ENCODE peak calls at places on chromosomes 4 and X, in eight cellular contexts. X is HEK293T; C is amniotic stem cell; P is activated CD8-positive, alpha-beta memory T cell treated with anti-CD3 and anti-CD28 coated beads for 48 hours; M is RPMI7951; B is EL; U is fibroblast of the conjunctiva; W is epithelial cell of proximal tubule. N is an unnamed sample.

GRCh38 chr4:113584407-113585150 is 177.0 kb downstream of the CAMK2D start:
- DNase-seq in X (peak; percentile 43), C (peak; percentile 47), P (no peak), M (peak; percentile 58), B (peak; percentile 75), U (peak; percentile 35), W (no peak), N (no peak)

GRCh38 chrX:71492086-71493065 is 40.5 kb upstream of the OGT start:
- DNase-seq in X (no peak), C (no peak), P (peak; percentile 19), M (peak; percentile 9), B (peak; percentile 47), U (no peak), W (no peak), N (no peak)

GRCh38 chr4:136078971-136079370 is 1453.3 kb downstream of the PCDH18 start:
- DNase-seq in X (no peak), C (no peak), P (no peak), M (no peak), B (peak; percentile 2), U (no peak), W (no peak), N (no peak)

GRCh38 chr4:105670684-105671083 is 37.8 kb downstream of the INTS12 start:
- DNase-seq in X (no peak), C (no peak), P (no peak), M (no peak), B (no peak), U (no peak), W (no peak), N (no peak)

GRCh38 chr4:37473807-37474206 is 212.4 kb downstream of the RELL1 start:
- DNase-seq in X (no peak), C (no peak), P (no peak), M (no peak), B (no peak), U (no peak), W (no peak), N (no peak)

GRCh38 chrX:20471483-20471882 is 204.8 kb upstream of the RPS6KA3 start:
- DNase-seq in X (no peak), C (no peak), P (no peak), M (no peak), B (no peak), U (no peak), W (no peak), N (no peak)

GRCh38 chr4:26197018-26197779 is 123.6 kb upstream of the RBPJ start:
- DNase-seq in X (no peak), C (peak; percentile 63), P (no peak), M (peak; percentile 99), B (peak; percentile 98), U (peak; percentile 90), W (peak; percentile 71), N (no peak)

GRCh38 chrX:117895418-117895817 is 221.2 kb downstream of the KLHL13 start:
- DNase-seq in X (no peak), C (no peak), P (no peak), M (no peak), B (no peak), U (no peak), W (no peak), N (no peak)

GRCh38 chr4:133668061-133668851 is 519.2 kb downstream of the PCDH10 start:
- DNase-seq in X (no peak), C (no peak), P (no peak), M (no peak), B (no peak), U (no peak), W (no peak), N (no peak)

GRCh38 chr4:138192113-138192512 is 50.0 kb downstream of the SLC7A11 start:
- DNase-seq in X (no peak), C (no peak), P (no peak), M (peak; percentile 26), B (peak; percentile 48), U (no peak), W (no peak), N (no peak)

GRCh38 chrX:38627683-38628082 is 66.3 kb downstream of the TSPAN7 start:
- DNase-seq in X (peak; percentile 58), C (no peak), P (no peak), M (peak; percentile 48), B (peak; percentile 8), U (no peak), W (no peak), N (no peak)

GRCh38 chr4:47686294-47686872 is 151.5 kb downstream of the CORIN start:
- DNase-seq in X (peak; percentile 44), C (no peak), P (peak; percentile 28), M (peak; percentile 29), B (peak; percentile 45), U (peak; percentile 22), W (no peak), N (no peak)

GRCh38 chr4:8723222-8723980 is 130.8 kb downstream of the CPZ start:
- DNase-seq in X (no peak), C (no peak), P (no peak), M (no peak), B (no peak), U (no peak), W (no peak), N (peak; percentile 8)

GRCh38 chrX:154749856-154750255 is 1.0 kb downstream of the GAB3 start:
- DNase-seq in X (no peak), C (no peak), P (no peak), M (no peak), B (no peak), U (no peak), W (no peak), N (no peak)

GRCh38 chrX:109382332-109382731 is 99.6 kb downstream of the GUCY2F start:
- DNase-seq in X (no peak), C (no peak), P (no peak), M (no peak), B (no peak), U (no peak), W (no peak), N (no peak)

GRCh38 chr4:56183344-56183959 is 203.8 kb downstream of the AASDH start:
- DNase-seq in X (no peak), C (no peak), P (no peak), M (no peak), B (no peak), U (no peak), W (no peak), N (no peak)

GRCh38 chr4:168076989-168077725 is 15.2 kb upstream of the ANXA10 start:
- DNase-seq in X (peak; percentile 55), C (peak; percentile 25), P (peak; percentile 4), M (peak; percentile 48), B (peak; percentile 60), U (peak; percentile 65), W (peak; percentile 12), N (peak; percentile 23)

GRCh38 chrX:132258509-132258908 is 39.3 kb upstream of the RAP2C start:
- DNase-seq in X (no peak), C (no peak), P (no peak), M (no peak), B (no peak), U (no peak), W (no peak), N (no peak)

GRCh38 chrX:88244066-88244465 is 503.0 kb upstream of the CPXCR1 start:
- DNase-seq in X (no peak), C (no peak), P (no peak), M (no peak), B (no peak), U (no peak), W (no peak), N (no peak)

GRCh38 chr4:108620933-108621905 is 843 bp downstream of the RPL34 start:
- DNase-seq in X (no peak), C (no peak), P (no peak), M (no peak), B (no peak), U (no peak), W (no peak), N (no peak)

GRCh38 chr4:156977435-156978160 is 6.0 kb upstream of the PDGFC start:
- DNase-seq in X (no peak), C (no peak), P (no peak), M (peak; percentile 88), B (peak; percentile 95), U (peak; percentile 79), W (no peak), N (no peak)

GRCh38 chr4:1932736-1933135 is 61.5 kb downstream of the NSD2 start:
- DNase-seq in X (no peak), C (no peak), P (no peak), M (no peak), B (no peak), U (no peak), W (no peak), N (no peak)

GRCh38 chrX:87299563-87300160 is 217.9 kb upstream of the KLHL4 start:
- DNase-seq in X (peak; percentile 5), C (no peak), P (no peak), M (peak; percentile 3), B (peak; percentile 0), U (no peak), W (no peak), N (no peak)

GRCh38 chr4:98006814-98007412 is 136.4 kb downstream of the STPG2 start:
- DNase-seq in X (no peak), C (no peak), P (no peak), M (no peak), B (no peak), U (no peak), W (no peak), N (no peak)

GRCh38 chrX:110311437-110312230 is 6.3 kb downstream of the AMMECR1 start:
- DNase-seq in X (no peak), C (no peak), P (no peak), M (no peak), B (no peak), U (no peak), W (no peak), N (no peak)

GRCh38 chr4:7721984-7722551 is 217.6 kb downstream of the AFAP1 start:
- DNase-seq in X (peak; percentile 44), C (no peak), P (no peak), M (peak; percentile 40), B (no peak), U (no peak), W (no peak), N (no peak)

GRCh38 chr4:113878718-113879117 is 100.7 kb downstream of the ARSJ start:
- DNase-seq in X (peak; percentile 15), C (no peak), P (no peak), M (peak; percentile 19), B (peak; percentile 38), U (peak; percentile 24), W (peak; percentile 88), N (no peak)

GRCh38 chrX:7132335-7133035 is 15.0 kb upstream of the STS start:
- DNase-seq in X (peak; percentile 6), C (peak; percentile 52), P (no peak), M (peak; percentile 72), B (peak; percentile 84), U (peak; percentile 73), W (no peak), N (no peak)

GRCh38 chrX:118552501-118552900 is 56.9 kb downstream of the DOCK11 start:
- DNase-seq in X (no peak), C (peak; percentile 27), P (no peak), M (peak; percentile 76), B (peak; percentile 75), U (peak; percentile 64), W (no peak), N (no peak)

GRCh38 chrX:152405561-152405960 is 45.6 kb downstream of the GABRA3 start:
- DNase-seq in X (no peak), C (no peak), P (no peak), M (peak; percentile 77), B (no peak), U (no peak), W (no peak), N (no peak)

GRCh38 chr4:39814403-39815185 is 116.7 kb downstream of the UBE2K start:
- DNase-seq in X (no peak), C (no peak), P (no peak), M (peak; percentile 51), B (peak; percentile 28), U (no peak), W (no peak), N (no peak)

GRCh38 chr4:124337874-124338273 is 374.7 kb downstream of the ANKRD50 start:
- DNase-seq in X (no peak), C (no peak), P (no peak), M (peak; percentile 38), B (peak; percentile 18), U (no peak), W (no peak), N (no peak)

GRCh38 chrX:10773318-10773717 is 152.9 kb upstream of the MID1 start:
- DNase-seq in X (no peak), C (no peak), P (no peak), M (no peak), B (no peak), U (no peak), W (no peak), N (no peak)

GRCh38 chr4:87399148-87399547 is 8.2 kb upstream of the HSD17B11 start:
- DNase-seq in X (no peak), C (no peak), P (no peak), M (no peak), B (no peak), U (no peak), W (no peak), N (no peak)

N was measured in mesothelial cell of epicardium.